ENCODE peak calls at places on chromosomes 12 and 14, in nine cellular contexts. M is activated B cell treated with CpG ODN at 0.5 μM for 24 hours, Q is tibial nerve, A is MM.1S, T is astrocyte of the spinal cord, D is psoas muscle, R is chondrocyte, O is B cell, W is stomach. J is an unnamed sample.

GRCh38 chr12:21353487-21353886 is 18.8 kb upstream of the SLCO1A2 start:
- DNase-seq in W (no peak), O (no peak), R (no peak), A (no peak), M (no peak), T (no peak), D (no peak), Q (no peak), J (no peak)

GRCh38 chr14:31340297-31341063 is 79.9 kb downstream of the HEATR5A start:
- DNase-seq in M (no peak), W (no peak), A (no peak), R (no peak), O (no peak), D (no peak), Q (no peak), T (no peak), J (no peak)

GRCh38 chr14:90330203-90331196 is 1.2 kb downstream of the NRDE2 start:
- DNase-seq in A (no peak), T (no peak), M (no peak), Q (no peak), W (no peak), D (no peak), R (no peak), O (no peak), J (no peak)

GRCh38 chr12:23464241-23464812 is 485.1 kb downstream of the SOX5 start:
- DNase-seq in A (no peak), W (no peak), Q (no peak), D (no peak), R (no peak), T (no peak), M (no peak), O (no peak), J (no peak)

GRCh38 chr14:32336702-32337101 is 7.6 kb downstream of the AKAP6 start:
- DNase-seq in A (no peak), W (no peak), D (no peak), R (no peak), Q (no peak), T (no peak), O (no peak), M (no peak), J (no peak)

GRCh38 chr12:32110942-32111341 is 4.3 kb downstream of the BICD1 start:
- DNase-seq in R (no peak), W (no peak), O (no peak), A (no peak), Q (no peak), D (no peak), T (no peak), M (no peak), J (no peak)

GRCh38 chr12:113049976-113050742 is 6.4 kb upstream of the DTX1 start:
- DNase-seq in Q (no peak), A (no peak), W (no peak), M (no peak), T (no peak), D (no peak), R (no peak), O (no peak), J (peak)

GRCh38 chr12:95633049-95633545 is 81.8 kb upstream of the USP44 start:
- DNase-seq in M (no peak), A (no peak), O (no peak), T (peak), D (no peak), W (peak), R (no peak), Q (no peak), J (no peak)

GRCh38 chr12:132453361-132454133 is 36.4 kb upstream of the FBRSL1 start:
- DNase-seq in D (no peak), W (no peak), M (no peak), T (no peak), R (peak), A (no peak), Q (no peak), O (peak), J (no peak)

GRCh38 chr12:47024463-47024862 is 55.0 kb upstream of the PCED1B start:
- DNase-seq in D (no peak), M (no peak), O (no peak), W (no peak), Q (no peak), R (no peak), T (no peak), A (no peak), J (no peak)

GRCh38 chr12:107374136-107374535 is 280.8 kb upstream of the CRY1 start:
- DNase-seq in Q (no peak), D (no peak), T (no peak), M (no peak), A (no peak), R (no peak), W (no peak), O (no peak), J (no peak)

GRCh38 chr14:105469456-105470162 is 5.0 kb upstream of the CRIP2 start:
- DNase-seq in O (no peak), W (peak), R (no peak), A (no peak), Q (no peak), M (no peak), T (no peak), D (no peak), J (no peak)

GRCh38 chr12:27657296-27657695 is 39.0 kb upstream of the REP15 start:
- DNase-seq in Q (no peak), T (no peak), M (no peak), R (no peak), D (no peak), A (no peak), W (no peak), O (no peak), J (no peak)

GRCh38 chr14:105891221-105891602 is 364.8 kb downstream of the TMEM121 start:
- DNase-seq in R (peak), O (no peak), W (peak), D (peak), M (no peak), Q (no peak), A (no peak), T (no peak), J (peak)

GRCh38 chr12:65466906-65467305 is 188.4 kb downstream of the MSRB3 start:
- DNase-seq in O (no peak), Q (no peak), M (no peak), W (no peak), D (no peak), R (no peak), A (no peak), T (peak), J (no peak)

GRCh38 chr12:26878661-26879119 is 45.7 kb upstream of the ITPR2 start:
- DNase-seq in A (peak), T (peak), O (peak), D (peak), R (no peak), M (no peak), Q (peak), W (peak), J (no peak)

GRCh38 chr12:29625359-29625953 is 128.0 kb upstream of the OVCH1 start:
- DNase-seq in R (no peak), W (no peak), M (no peak), Q (no peak), A (no peak), T (no peak), O (no peak), D (no peak), J (no peak)

GRCh38 chr14:18688346-18688745 is 87.4 kb downstream of the OR11H12 start:
- DNase-seq in M (no peak), T (no peak), Q (no peak), O (no peak), A (no peak), W (no peak), R (no peak), D (no peak), J (no peak)

GRCh38 chr12:76976777-76977465 is 88.4 kb downstream of the E2F7 start:
- DNase-seq in O (no peak), T (peak), M (no peak), A (no peak), D (no peak), R (no peak), Q (no peak), W (no peak), J (no peak)

GRCh38 chr12:114658002-114658441 is 26.0 kb downstream of the TBX3 start:
- DNase-seq in O (no peak), Q (no peak), T (no peak), R (no peak), M (no peak), W (no peak), A (no peak), D (no peak), J (no peak)

GRCh38 chr12:50728841-50729240 is 35.1 kb upstream of the ATF1 start:
- DNase-seq in T (no peak), D (no peak), W (no peak), M (no peak), O (no peak), R (no peak), A (no peak), Q (no peak), J (no peak)

GRCh38 chr12:64633186-64633939 is 23.1 kb downstream of the RASSF3 start:
- DNase-seq in W (no peak), T (no peak), Q (no peak), A (no peak), M (no peak), O (no peak), R (no peak), D (no peak), J (no peak)

GRCh38 chr12:53115112-53115890 is 12.0 kb downstream of the SOAT2 start:
- DNase-seq in A (no peak), D (no peak), Q (no peak), W (no peak), O (no peak), M (no peak), R (no peak), T (no peak), J (peak)

GRCh38 chr12:6899837-6900519 is 4.6 kb upstream of the LRRC23 start:
- DNase-seq in M (no peak), A (no peak), D (no peak), O (no peak), Q (peak), W (peak), T (peak), R (no peak), J (no peak)

GRCh38 chr12:91040356-91040755 is 17.5 kb downstream of the KERA start:
- DNase-seq in D (no peak), T (peak), O (no peak), W (no peak), M (no peak), R (no peak), A (no peak), Q (no peak), J (no peak)

GRCh38 chr12:75489613-75490210 is 9.2 kb downstream of the GLIPR1 start:
- DNase-seq in Q (no peak), T (peak), R (no peak), A (no peak), O (no peak), M (no peak), D (no peak), W (no peak), J (no peak)

GRCh38 chr14:61380984-61381383 is 59.6 kb downstream of the PRKCH start:
- DNase-seq in M (no peak), Q (no peak), W (no peak), R (no peak), D (no peak), T (no peak), O (no peak), A (no peak), J (no peak)
- TF ChIP-seq CTCF in M (no peak), Q (no peak), W (no peak), R (no peak), D (no peak), T (no peak), O (no peak), A (no peak), J (no peak)

DNA sequence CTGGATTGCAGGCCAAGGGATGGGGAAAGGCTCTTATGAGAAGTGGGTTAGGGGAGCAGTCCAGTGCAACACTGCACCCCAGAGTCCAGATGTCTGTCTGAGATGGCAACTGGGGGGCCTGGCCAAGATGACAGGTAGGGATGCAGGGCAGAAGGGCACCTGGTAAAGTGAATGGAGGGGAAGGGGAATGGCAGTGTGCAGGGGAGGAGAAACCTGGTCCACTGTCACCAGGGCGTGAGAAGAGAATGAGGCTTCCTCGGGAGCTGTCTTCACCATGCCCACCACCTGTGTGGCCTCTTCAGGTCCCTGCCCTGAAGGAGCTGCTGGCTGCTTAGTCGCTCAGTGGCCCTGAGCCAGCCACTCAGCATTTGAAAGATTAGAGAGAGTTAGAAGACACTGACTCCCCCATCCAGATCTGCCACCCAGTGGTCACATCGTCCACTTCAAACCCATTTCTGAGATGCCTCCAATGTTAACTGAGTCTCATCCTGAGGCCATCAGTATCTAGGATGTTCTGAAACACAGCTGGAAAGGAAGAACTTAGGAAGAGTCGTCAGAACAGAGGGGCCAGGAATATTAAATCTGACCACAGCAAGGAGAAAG is 57.3 kb downstream of the PLEKHG3 start:
- DNase-seq in D (peak), R (peak), M (no peak), Q (no peak), O (no peak), T (peak), W (no peak), A (no peak), J (no peak)
- TF ChIP-seq CTCF in D (no peak), R (peak), M (no peak), Q (no peak), O (no peak), T (no peak), W (no peak), A (no peak), J (no peak)

GRCh38 chr12:103326190-103326589 is 169.6 kb downstream of the C12orf42 start:
- DNase-seq in M (no peak), Q (no peak), A (peak), R (no peak), T (no peak), W (no peak), O (peak), D (no peak), J (peak)
- TF ChIP-seq CTCF in M (no peak), Q (no peak), A (peak), R (peak), T (no peak), W (peak), O (peak), D (no peak), J (peak)

GRCh38 chr12:120959111-120959878 is 19.0 kb upstream of the HNF1A start:
- DNase-seq in W (no peak), O (no peak), R (no peak), T (no peak), Q (no peak), A (no peak), M (no peak), D (no peak), J (no peak)
- TF ChIP-seq CTCF in W (no peak), O (no peak), R (no peak), T (no peak), Q (no peak), A (no peak), M (no peak), D (no peak), J (no peak)

GRCh38 chr14:56555921-56556570 is 23.6 kb upstream of the TMEM260 start:
- DNase-seq in M (no peak), T (peak), W (no peak), R (no peak), O (no peak), Q (no peak), D (no peak), A (peak), J (peak)
- TF ChIP-seq CTCF in M (no peak), T (peak), W (no peak), R (peak), O (peak), Q (no peak), D (peak), A (peak), J (peak)

GRCh38 chr12:25025260-25025659 is 76.4 kb upstream of the BCAT1 start:
- DNase-seq in R (no peak), O (no peak), D (no peak), A (no peak), W (no peak), T (no peak), Q (no peak), M (no peak), J (no peak)

GRCh38 chr12:25023808-25024207 is 74.9 kb upstream of the BCAT1 start:
- DNase-seq in A (no peak), M (no peak), T (no peak), R (no peak), O (peak), Q (no peak), D (no peak), W (no peak), J (no peak)

GRCh38 chr12:25017336-25017735 is 68.4 kb upstream of the BCAT1 start:
- DNase-seq in Q (no peak), A (no peak), M (no peak), D (no peak), T (peak), O (no peak), R (no peak), W (no peak), J (no peak)

GRCh38 chr12:25018146-25018545 is 69.2 kb upstream of the BCAT1 start:
- DNase-seq in W (no peak), R (no peak), D (no peak), Q (no peak), T (no peak), A (no peak), M (no peak), O (no peak), J (no peak)

GRCh38 chr12:25020621-25021243 is 71.8 kb upstream of the BCAT1 start:
- DNase-seq in W (no peak), O (peak), M (no peak), R (no peak), Q (no peak), T (no peak), A (peak), D (no peak), J (peak)
- TF ChIP-seq CTCF in W (no peak), O (no peak), M (no peak), R (no peak), Q (no peak), T (no peak), A (no peak), D (no peak), J (no peak)

GRCh38 chr12:79008591-79008990 is 144.0 kb downstream of the SYT1 start:
- DNase-seq in A (no peak), M (no peak), R (no peak), O (no peak), T (no peak), D (no peak), W (no peak), Q (no peak), J (no peak)

GRCh38 chr12:79016181-79016580 is 151.6 kb downstream of the SYT1 start:
- DNase-seq in Q (no peak), W (no peak), T (no peak), M (no peak), O (no peak), A (peak), R (no peak), D (no peak), J (no peak)

DNA sequence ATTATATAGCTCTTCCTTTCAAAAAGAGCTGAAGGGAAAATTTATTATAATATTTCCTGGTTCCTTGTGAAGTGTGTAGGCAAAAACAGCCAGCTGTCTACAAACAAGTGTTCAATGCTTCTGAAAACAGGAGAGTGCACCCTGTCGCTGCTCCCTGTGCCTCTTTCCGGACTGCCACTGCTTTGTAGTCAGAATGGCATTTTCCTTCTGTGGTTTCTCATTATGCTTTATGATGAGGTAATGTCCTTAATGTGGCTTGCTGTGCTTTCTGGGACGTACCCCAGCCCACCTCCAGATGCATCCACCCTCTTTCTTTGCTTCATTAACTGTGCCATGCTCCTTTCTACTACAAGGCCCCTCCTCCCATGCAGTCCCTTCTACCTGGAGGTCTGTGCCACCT is 148.0 kb downstream of the SYT1 start:
- DNase-seq in M (no peak), W (no peak), Q (no peak), D (no peak), T (no peak), R (no peak), A (no peak), O (no peak), J (no peak)
- TF ChIP-seq CTCF in M (no peak), W (no peak), Q (no peak), D (no peak), T (no peak), R (no peak), A (no peak), O (no peak), J (no peak)

GRCh38 chr12:117684471-117684870 is 284.3 kb downstream of the KSR2 start:
- DNase-seq in T (no peak), Q (no peak), M (no peak), O (no peak), R (no peak), W (no peak), A (no peak), D (no peak), J (no peak)

GRCh38 chr12:117686210-117686609 is 282.6 kb downstream of the KSR2 start:
- DNase-seq in R (no peak), M (no peak), D (no peak), W (no peak), O (no peak), Q (no peak), A (no peak), T (no peak), J (no peak)

GRCh38 chr12:117689857-117690256 is 278.9 kb downstream of the KSR2 start:
- DNase-seq in D (no peak), O (no peak), R (no peak), Q (no peak), A (no peak), W (no peak), M (no peak), T (no peak), J (no peak)

GRCh38 chr12:117686911-117687377 is 281.8 kb downstream of the KSR2 start:
- DNase-seq in W (no peak), A (no peak), D (peak), R (no peak), O (no peak), M (no peak), Q (no peak), T (peak), J (no peak)

DNA sequence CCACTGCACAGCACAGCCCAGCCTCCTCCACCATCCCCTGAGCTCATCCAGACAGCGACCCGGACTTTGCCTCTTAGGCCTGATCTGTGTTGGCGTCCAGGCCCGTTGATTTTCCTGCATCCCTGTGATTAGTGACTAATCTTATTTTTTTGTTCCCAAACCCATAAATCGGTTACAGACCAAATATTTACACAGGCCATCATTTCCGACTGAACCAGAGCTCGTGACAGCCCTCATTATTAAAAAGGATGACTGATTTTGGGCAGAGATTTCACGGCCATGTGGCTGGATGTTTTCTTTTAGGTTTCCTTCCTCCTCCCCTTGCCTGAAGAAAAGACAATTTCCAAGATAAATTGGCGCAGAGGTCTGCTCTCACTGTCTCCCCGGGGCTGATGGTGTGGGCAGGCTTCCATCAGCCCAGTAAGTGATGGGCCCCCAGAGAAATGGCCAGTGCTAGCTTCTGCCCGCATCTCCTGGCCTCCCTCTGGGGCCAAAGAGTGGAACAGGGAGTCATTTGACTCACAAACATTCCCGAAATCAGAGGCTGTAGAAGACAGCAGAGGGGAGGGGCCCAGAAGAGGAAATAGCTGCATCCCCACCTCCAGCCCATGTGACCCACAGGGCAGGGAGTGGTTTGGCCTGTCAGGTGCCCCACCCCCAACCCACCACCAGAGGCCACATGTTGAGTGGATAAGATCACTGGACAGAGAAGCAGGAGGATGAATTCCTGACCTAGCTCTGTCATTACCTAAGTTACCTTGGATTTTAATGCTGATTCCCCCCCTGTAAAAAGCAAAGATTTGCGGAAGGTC is 283.5 kb downstream of the KSR2 start:
- DNase-seq in R (no peak), T (peak), D (peak), O (no peak), A (no peak), M (no peak), W (no peak), Q (peak), J (no peak)
- TF ChIP-seq CTCF in R (peak), T (peak), D (no peak), O (no peak), A (no peak), M (no peak), W (no peak), Q (no peak), J (no peak)

J was measured in GM13976.